ENCODE peak calls at places on chromosomes 13 and 19, in ten cellular contexts. One of them, this sample, is unnamed.

GRCh38 chr13:31476266-31476665 is 263.1 kb upstream of the RXFP2 start:
- DNase-seq in glutamatergic neuron: no peak
- DNase-seq in AG09319: peak
- DNase-seq in epithelial cell of esophagus: no peak
- DNase-seq in IMR-90: peak
- DNase-seq in RWPE1: no peak
- DNase-seq in ovary: no peak
- DNase-seq in heart right ventricle: no peak
- DNase-seq in nephron progenitor cell: no peak
- DNase-seq in omental fat pad: no peak
- DNase-seq in this sample: no peak

GRCh38 chr13:21413013-21413412 is 46.1 kb downstream of the ZDHHC20 start:
- DNase-seq in ovary: no peak
- DNase-seq in omental fat pad: no peak
- DNase-seq in epithelial cell of esophagus: peak
- DNase-seq in nephron progenitor cell: no peak
- DNase-seq in glutamatergic neuron: no peak
- DNase-seq in RWPE1: no peak
- DNase-seq in heart right ventricle: no peak
- DNase-seq in AG09319: no peak
- DNase-seq in IMR-90: peak
- DNase-seq in this sample: no peak

GRCh38 chr13:95099541-95099940 is 201.7 kb downstream of the ABCC4 start:
- DNase-seq in AG09319: no peak
- DNase-seq in glutamatergic neuron: no peak
- DNase-seq in RWPE1: no peak
- DNase-seq in omental fat pad: no peak
- DNase-seq in ovary: no peak
- DNase-seq in nephron progenitor cell: no peak
- DNase-seq in heart right ventricle: no peak
- DNase-seq in epithelial cell of esophagus: peak
- DNase-seq in IMR-90: peak
- DNase-seq in this sample: no peak

GRCh38 chr13:42865703-42866102 is 84.3 kb downstream of the FAM216B start:
- DNase-seq in omental fat pad: no peak
- DNase-seq in RWPE1: no peak
- DNase-seq in epithelial cell of esophagus: no peak
- DNase-seq in glutamatergic neuron: no peak
- DNase-seq in heart right ventricle: no peak
- DNase-seq in IMR-90: peak
- DNase-seq in ovary: no peak
- DNase-seq in nephron progenitor cell: no peak
- DNase-seq in AG09319: no peak
- DNase-seq in this sample: no peak

GRCh38 chr13:110347535-110348308 is 40.6 kb downstream of the COL4A2 start:
- DNase-seq in AG09319: no peak
- DNase-seq in RWPE1: peak
- DNase-seq in omental fat pad: no peak
- DNase-seq in glutamatergic neuron: no peak
- DNase-seq in nephron progenitor cell: no peak
- DNase-seq in heart right ventricle: peak
- DNase-seq in epithelial cell of esophagus: peak
- DNase-seq in ovary: no peak
- DNase-seq in IMR-90: peak
- DNase-seq in this sample: peak

GRCh38 chr13:106349080-106349841 is 186.2 kb downstream of the EFNB2 start:
- DNase-seq in IMR-90: peak
- DNase-seq in glutamatergic neuron: no peak
- DNase-seq in omental fat pad: no peak
- DNase-seq in AG09319: no peak
- DNase-seq in heart right ventricle: peak
- DNase-seq in ovary: peak
- DNase-seq in nephron progenitor cell: peak
- DNase-seq in RWPE1: peak
- DNase-seq in epithelial cell of esophagus: peak
- DNase-seq in this sample: no peak

GRCh38 chr19:37932985-37933953 is 26.3 kb downstream of the SIPA1L3 start:
- DNase-seq in omental fat pad: no peak
- DNase-seq in IMR-90: peak
- DNase-seq in glutamatergic neuron: peak
- DNase-seq in nephron progenitor cell: no peak
- DNase-seq in epithelial cell of esophagus: peak
- DNase-seq in RWPE1: peak
- DNase-seq in AG09319: no peak
- DNase-seq in heart right ventricle: no peak
- DNase-seq in ovary: no peak
- DNase-seq in this sample: no peak

GRCh38 chr19:497861-498590 is 1.7 kb downstream of the MADCAM1 start:
- DNase-seq in IMR-90: no peak
- DNase-seq in RWPE1: no peak
- DNase-seq in heart right ventricle: no peak
- DNase-seq in AG09319: no peak
- DNase-seq in omental fat pad: no peak
- DNase-seq in epithelial cell of esophagus: no peak
- DNase-seq in ovary: no peak
- DNase-seq in nephron progenitor cell: no peak
- DNase-seq in glutamatergic neuron: no peak
- DNase-seq in this sample: peak

GRCh38 chr13:44489751-44490150 is 86.4 kb downstream of the TSC22D1 start:
- DNase-seq in AG09319: no peak
- DNase-seq in IMR-90: no peak
- DNase-seq in glutamatergic neuron: no peak
- DNase-seq in nephron progenitor cell: no peak
- DNase-seq in heart right ventricle: no peak
- DNase-seq in ovary: no peak
- DNase-seq in epithelial cell of esophagus: peak
- DNase-seq in RWPE1: no peak
- DNase-seq in omental fat pad: no peak
- DNase-seq in this sample: no peak

GRCh38 chr19:19657397-19657783 is 6.1 kb downstream of the ATP13A1 start:
- DNase-seq in omental fat pad: no peak
- DNase-seq in nephron progenitor cell: no peak
- DNase-seq in RWPE1: no peak
- DNase-seq in glutamatergic neuron: no peak
- DNase-seq in IMR-90: no peak
- DNase-seq in epithelial cell of esophagus: no peak
- DNase-seq in AG09319: no peak
- DNase-seq in heart right ventricle: no peak
- DNase-seq in ovary: no peak
- DNase-seq in this sample: no peak

GRCh38 chr19:30445385-30445784 is 73.2 kb downstream of the ZNF536 start:
- DNase-seq in glutamatergic neuron: no peak
- DNase-seq in nephron progenitor cell: no peak
- DNase-seq in IMR-90: no peak
- DNase-seq in AG09319: no peak
- DNase-seq in epithelial cell of esophagus: no peak
- DNase-seq in ovary: no peak
- DNase-seq in RWPE1: no peak
- DNase-seq in heart right ventricle: no peak
- DNase-seq in omental fat pad: no peak
- DNase-seq in this sample: no peak

GRCh38 chr13:94825507-94825906 is 113.2 kb upstream of the SOX21 start:
- DNase-seq in omental fat pad: no peak
- DNase-seq in IMR-90: no peak
- DNase-seq in RWPE1: no peak
- DNase-seq in heart right ventricle: peak
- DNase-seq in ovary: peak
- DNase-seq in epithelial cell of esophagus: no peak
- DNase-seq in AG09319: no peak
- DNase-seq in glutamatergic neuron: peak
- DNase-seq in nephron progenitor cell: no peak
- DNase-seq in this sample: peak

GRCh38 chr13:32984857-32985626 is 31.2 kb upstream of the KL start:
- DNase-seq in heart right ventricle: no peak
- DNase-seq in ovary: no peak
- DNase-seq in glutamatergic neuron: no peak
- DNase-seq in nephron progenitor cell: no peak
- DNase-seq in IMR-90: peak
- DNase-seq in RWPE1: peak
- DNase-seq in epithelial cell of esophagus: peak
- DNase-seq in omental fat pad: no peak
- DNase-seq in AG09319: no peak
- DNase-seq in this sample: no peak

DNA sequence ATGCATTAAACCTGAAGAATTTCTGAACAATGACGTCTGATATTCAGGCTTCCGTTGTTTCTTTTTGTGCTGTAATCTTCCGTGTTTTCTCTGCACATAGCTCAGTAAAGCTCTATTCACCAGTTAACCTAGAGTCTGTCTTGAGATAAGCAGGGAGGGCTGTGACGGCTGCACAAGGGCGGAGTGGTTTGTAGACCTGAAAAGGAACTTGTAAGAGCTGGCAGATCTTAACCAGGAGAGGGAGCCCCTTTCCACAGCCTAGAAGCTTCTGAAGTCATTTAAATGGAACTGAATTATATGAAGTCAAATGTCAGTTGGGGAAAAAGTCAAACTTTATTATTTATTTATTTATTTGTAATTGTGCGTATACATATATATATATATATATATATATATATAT is 27.5 kb downstream of the DPRX start:
- DNase-seq in AG09319: no peak
- DNase-seq in glutamatergic neuron: no peak
- DNase-seq in RWPE1: peak
- DNase-seq in epithelial cell of esophagus: peak
- DNase-seq in omental fat pad: no peak
- DNase-seq in IMR-90: no peak
- DNase-seq in heart right ventricle: peak
- DNase-seq in ovary: no peak
- DNase-seq in nephron progenitor cell: peak
- DNase-seq in this sample: peak
- TF ChIP-seq CTCF in AG09319: no peak
- TF ChIP-seq CTCF in glutamatergic neuron: no peak
- TF ChIP-seq CTCF in RWPE1: no peak
- TF ChIP-seq CTCF in epithelial cell of esophagus: peak
- TF ChIP-seq CTCF in omental fat pad: no peak
- TF ChIP-seq CTCF in IMR-90: no peak
- TF ChIP-seq CTCF in heart right ventricle: peak
- TF ChIP-seq CTCF in ovary: no peak
- TF ChIP-seq CTCF in nephron progenitor cell: peak
- TF ChIP-seq CTCF in this sample: peak

DNA sequence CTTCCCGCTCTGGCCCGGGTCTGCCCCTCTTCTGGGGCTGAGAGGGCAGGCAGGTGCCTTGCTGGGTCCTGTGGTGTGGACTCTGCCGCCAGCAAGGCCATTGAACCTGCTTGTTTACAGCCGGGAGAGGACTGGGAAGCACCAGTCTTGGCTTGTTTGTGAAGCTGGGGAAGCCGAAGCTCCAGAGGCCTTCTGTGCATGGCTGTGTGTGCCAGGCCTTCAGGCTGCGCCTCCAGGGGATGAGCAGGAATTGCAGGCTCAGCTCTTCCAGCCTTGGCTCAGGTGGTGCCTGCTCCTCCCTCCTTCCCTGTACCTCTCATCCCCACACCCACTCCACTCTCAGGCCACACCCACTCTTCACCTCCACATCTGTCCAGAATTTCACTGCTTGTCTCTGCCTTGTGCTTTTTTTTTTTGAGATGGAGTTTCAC is 17.5 kb downstream of the NDUFB7 start:
- DNase-seq in omental fat pad: no peak
- DNase-seq in RWPE1: no peak
- DNase-seq in glutamatergic neuron: no peak
- DNase-seq in heart right ventricle: no peak
- DNase-seq in AG09319: no peak
- DNase-seq in IMR-90: no peak
- DNase-seq in ovary: no peak
- DNase-seq in nephron progenitor cell: no peak
- DNase-seq in epithelial cell of esophagus: peak
- DNase-seq in this sample: no peak
- TF ChIP-seq CTCF in omental fat pad: no peak
- TF ChIP-seq CTCF in RWPE1: peak
- TF ChIP-seq CTCF in glutamatergic neuron: no peak
- TF ChIP-seq CTCF in heart right ventricle: no peak
- TF ChIP-seq CTCF in AG09319: no peak
- TF ChIP-seq CTCF in IMR-90: no peak
- TF ChIP-seq CTCF in ovary: no peak
- TF ChIP-seq CTCF in nephron progenitor cell: no peak
- TF ChIP-seq CTCF in epithelial cell of esophagus: peak
- TF ChIP-seq CTCF in this sample: no peak

DNA sequence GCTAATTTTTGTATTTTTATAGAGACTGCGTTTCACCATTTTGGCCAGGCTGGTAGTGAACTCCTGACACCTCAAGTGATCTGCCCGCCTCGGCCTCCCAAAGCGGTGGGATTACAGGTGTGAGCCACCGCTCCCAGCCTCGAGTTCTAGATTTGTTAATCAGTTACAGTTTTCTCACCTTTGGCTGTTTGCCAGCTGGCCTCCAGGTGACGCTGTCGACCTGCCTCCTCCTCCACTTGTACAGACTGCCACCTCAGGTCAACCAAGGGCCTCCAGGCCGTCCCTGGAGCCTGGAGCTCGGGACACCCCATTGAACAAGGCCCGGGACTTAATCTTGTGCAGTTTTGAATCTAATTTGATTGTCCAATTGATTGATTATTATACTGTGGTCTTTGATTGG is 45.5 kb downstream of the IER2 start:
- DNase-seq in IMR-90: no peak
- DNase-seq in AG09319: no peak
- DNase-seq in epithelial cell of esophagus: peak
- DNase-seq in nephron progenitor cell: peak
- DNase-seq in heart right ventricle: no peak
- DNase-seq in omental fat pad: no peak
- DNase-seq in ovary: no peak
- DNase-seq in glutamatergic neuron: peak
- DNase-seq in RWPE1: no peak
- DNase-seq in this sample: no peak
- TF ChIP-seq CTCF in IMR-90: no peak
- TF ChIP-seq CTCF in AG09319: no peak
- TF ChIP-seq CTCF in epithelial cell of esophagus: no peak
- TF ChIP-seq CTCF in nephron progenitor cell: peak
- TF ChIP-seq CTCF in heart right ventricle: no peak
- TF ChIP-seq CTCF in omental fat pad: no peak
- TF ChIP-seq CTCF in ovary: no peak
- TF ChIP-seq CTCF in glutamatergic neuron: peak
- TF ChIP-seq CTCF in RWPE1: no peak
- TF ChIP-seq CTCF in this sample: no peak

DNA sequence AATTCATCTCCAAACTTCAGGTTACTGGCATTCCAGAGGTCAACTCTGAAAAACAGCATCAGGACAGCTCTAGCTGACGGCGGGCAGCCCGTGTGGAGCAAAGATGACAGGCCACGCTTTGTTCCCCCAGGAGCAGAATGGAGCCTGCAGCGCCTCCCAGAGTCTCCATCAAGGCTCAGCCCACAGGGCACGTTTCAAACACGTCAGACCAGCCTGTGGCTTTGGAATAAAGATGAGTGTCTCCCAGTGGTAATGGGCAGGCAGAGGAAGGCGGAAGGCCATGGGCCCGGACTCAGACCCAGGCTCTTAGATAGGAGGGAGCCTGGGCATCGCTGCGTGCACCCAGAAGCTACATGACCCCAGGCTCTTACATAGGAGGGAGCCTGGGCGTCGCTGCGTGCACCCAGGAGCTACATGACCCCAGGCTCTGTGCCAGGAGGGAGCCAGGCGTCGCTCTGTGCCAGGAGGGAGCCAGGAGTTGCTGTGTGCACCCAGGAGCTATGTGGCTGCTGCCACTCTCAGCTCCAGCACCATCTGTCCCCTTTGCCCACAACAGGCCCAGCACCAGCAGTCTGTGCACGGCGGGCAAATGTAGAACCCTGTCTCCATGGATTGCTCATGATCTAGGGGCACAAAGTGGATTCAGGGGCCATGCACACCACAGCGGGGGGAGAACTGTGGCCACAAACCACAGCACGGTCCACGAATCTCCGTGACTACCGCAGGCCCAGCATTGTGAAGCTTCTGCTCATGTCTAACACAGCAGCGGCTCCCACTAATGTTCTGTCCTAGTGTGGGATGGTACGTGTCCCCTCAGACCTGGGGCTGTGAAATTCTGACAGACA is 47.8 kb upstream of the C13orf46 start:
- DNase-seq in IMR-90: no peak
- DNase-seq in omental fat pad: no peak
- DNase-seq in heart right ventricle: no peak
- DNase-seq in RWPE1: no peak
- DNase-seq in glutamatergic neuron: peak
- DNase-seq in epithelial cell of esophagus: no peak
- DNase-seq in ovary: no peak
- DNase-seq in AG09319: no peak
- DNase-seq in nephron progenitor cell: no peak
- DNase-seq in this sample: peak
- TF ChIP-seq CTCF in IMR-90: no peak
- TF ChIP-seq CTCF in omental fat pad: no peak
- TF ChIP-seq CTCF in heart right ventricle: no peak
- TF ChIP-seq CTCF in RWPE1: no peak
- TF ChIP-seq CTCF in glutamatergic neuron: no peak
- TF ChIP-seq CTCF in epithelial cell of esophagus: no peak
- TF ChIP-seq CTCF in ovary: no peak
- TF ChIP-seq CTCF in AG09319: no peak
- TF ChIP-seq CTCF in nephron progenitor cell: no peak
- TF ChIP-seq CTCF in this sample: no peak

This sample was measured in heart left ventricle.